ENCODE peak calls at places on chromosomes 6 and 20, in eight cellular contexts. D is PC-9, P is GM23248, R is mammary epithelial cell, B is fibroblast of lung, J is HepG2, L is H9, G is neural progenitor cell. E is an unnamed sample.

GRCh38 chr6:79544939-79545450 is 7.8 kb upstream of the LCA5 start:
- DNase-seq in D (peak; percentile 79), P (peak; percentile 99), J (peak; percentile 16), B (peak; percentile 100), L (peak; percentile 95), G (peak; percentile 86), R (peak; percentile 100), E (peak; percentile 50)

GRCh38 chr6:90978046-90978445 is 391.2 kb upstream of the MAP3K7 start:
- DNase-seq in J (no peak), R (no peak), G (no peak), B (peak; percentile 1), L (no peak), P (no peak), D (no peak), E (no peak)

GRCh38 chr20:9416421-9416820 is 98.0 kb upstream of the LAMP5 start:
- DNase-seq in G (no peak), D (no peak), B (no peak), J (no peak), P (no peak), L (no peak), R (no peak), E (no peak)

GRCh38 chr6:108518714-108519576 is 41.8 kb upstream of the FOXO3 start:
- DNase-seq in B (peak; percentile 12), D (no peak), P (peak; percentile 55), R (peak; percentile 32), G (peak; percentile 52), J (peak; percentile 24), L (peak; percentile 51), E (peak; percentile 75)

GRCh38 chr6:71045296-71045695 is 88.4 kb upstream of the B3GAT2 start:
- DNase-seq in B (no peak), D (no peak), J (no peak), P (no peak), R (no peak), G (no peak), L (no peak), E (no peak)

GRCh38 chr20:24766826-24767622 is 182.0 kb upstream of the CST7 start:
- DNase-seq in G (no peak), J (no peak), D (no peak), P (no peak), R (peak; percentile 39), B (no peak), L (peak; percentile 12), E (no peak)

GRCh38 chr6:18226451-18226850 is 37.9 kb downstream of the DEK start:
- DNase-seq in J (no peak), R (peak; percentile 26), B (peak; percentile 91), D (no peak), L (no peak), G (no peak), P (peak; percentile 76), E (no peak)

GRCh38 chr6:85418059-85418458 is 31.8 kb upstream of the NT5E start:
- DNase-seq in J (no peak), G (no peak), B (peak; percentile 93), L (no peak), D (no peak), R (peak; percentile 36), P (peak; percentile 79), E (no peak)

GRCh38 chr6:53282741-53283140 is 66.0 kb downstream of the ELOVL5 start:
- DNase-seq in G (no peak), L (no peak), R (no peak), D (no peak), P (no peak), J (no peak), B (no peak), E (no peak)

GRCh38 chr6:169701218-169701952 is 444 bp downstream of the WDR27 start:
- DNase-seq in G (no peak), D (no peak), L (no peak), R (no peak), B (no peak), J (no peak), P (no peak), E (peak; percentile 78)

GRCh38 chr6:156699017-156699421 is 78.2 kb upstream of the ARID1B start:
- DNase-seq in R (peak; percentile 94), D (peak; percentile 0), B (peak; percentile 86), G (no peak), J (no peak), P (peak; percentile 82), L (no peak), E (peak; percentile 52)

GRCh38 chr20:54350415-54350814 is 125.0 kb upstream of the DOK5 start:
- DNase-seq in G (no peak), L (no peak), J (no peak), P (peak; percentile 34), D (no peak), R (no peak), B (peak; percentile 50), E (no peak)

GRCh38 chr6:164331026-164331425 is 916.5 kb downstream of the QKI start:
- DNase-seq in G (no peak), J (no peak), L (no peak), B (no peak), P (no peak), R (no peak), D (no peak), E (no peak)

GRCh38 chr20:19433371-19434316 is 221.2 kb downstream of the SLC24A3 start:
- DNase-seq in B (peak; percentile 65), R (no peak), P (peak; percentile 59), D (no peak), L (no peak), G (no peak), J (no peak), E (no peak)

GRCh38 chr20:5691918-5692618 is 58.1 kb upstream of the SHLD1 start:
- DNase-seq in J (peak; percentile 35), D (no peak), B (no peak), P (no peak), G (no peak), R (no peak), L (no peak), E (no peak)

GRCh38 chr20:50242863-50243609 is 52.4 kb downstream of the CEBPB start:
- DNase-seq in B (peak; percentile 80), R (peak; percentile 93), P (no peak), D (peak; percentile 83), G (no peak), L (no peak), J (peak; percentile 93), E (no peak)

GRCh38 chr20:53914091-53914860 is 156.1 kb downstream of the BCAS1 start:
- DNase-seq in B (peak; percentile 80), P (peak; percentile 69), D (no peak), R (no peak), J (no peak), G (no peak), L (no peak), E (no peak)

GRCh38 chr6:37477186-37477585 is 22.5 kb downstream of the CCDC167 start:
- DNase-seq in L (no peak), J (no peak), B (no peak), R (no peak), P (no peak), G (no peak), D (no peak), E (no peak)
- H3K79me2 ChIP-seq in L (no peaks in the 10 kb centered on the region), J (no peaks in the 10 kb centered on the region), B (no peaks in the 10 kb centered on the region), R (no peaks in the 10 kb centered on the region), P (no peaks in the 10 kb centered on the region), G (no peaks in the 10 kb centered on the region), D (no peaks in the 10 kb centered on the region), E (no peaks in the 10 kb centered on the region)

GRCh38 chr6:36028088-36028886 is 679 bp downstream of the MAPK14 start:
- DNase-seq in D (peak; percentile 32), P (peak; percentile 60), G (no peak), B (peak; percentile 23), R (peak; percentile 27), J (peak; percentile 46), L (peak; percentile 37), E (peak; percentile 73)

GRCh38 chr6:36029464-36029863 is 1.9 kb downstream of the MAPK14 start:
- DNase-seq in B (peak; percentile 59), J (peak; percentile 68), R (peak; percentile 57), G (no peak), D (no peak), P (peak; percentile 84), L (no peak), E (peak; percentile 62)

GRCh38 chr6:36027501-36028087 is at the start of gene MAPK14:
- DNase-seq in R (peak; percentile 99), D (peak; percentile 98), J (peak; percentile 100), P (peak; percentile 100), G (peak; percentile 100), B (peak; percentile 98), L (peak; percentile 99), E (peak; percentile 100)

GRCh38 chr6:36025932-36026327 is 1.5 kb upstream of the SLC26A8 start:
- DNase-seq in J (peak; percentile 57), D (no peak), B (peak; percentile 62), G (peak; percentile 15), P (peak; percentile 51), L (no peak), R (no peak), E (no peak)

DNA sequence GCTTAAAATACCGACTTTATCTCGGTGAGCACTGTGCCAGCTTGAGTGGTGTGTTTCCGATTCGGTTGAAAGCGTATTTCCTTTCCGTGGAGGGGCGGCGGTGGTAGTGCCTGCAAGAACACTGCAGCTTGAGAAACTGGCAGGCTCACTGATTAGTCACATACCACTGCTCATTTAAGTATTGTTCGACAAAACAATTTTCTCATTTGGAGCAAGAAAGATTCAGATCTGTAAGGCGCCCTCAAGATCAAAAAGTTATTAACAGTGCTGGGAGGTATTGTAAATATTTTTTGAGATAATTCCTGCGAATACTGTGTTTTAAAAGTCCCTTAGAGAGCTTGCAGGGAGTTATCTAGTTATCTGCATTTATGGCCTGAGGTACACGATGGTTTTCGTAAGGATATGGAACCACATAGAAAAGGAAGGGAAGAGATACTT is 1.3 kb downstream of the MAPK14 start:
- DNase-seq in P (peak; percentile 92), J (peak; percentile 52), L (no peak), D (peak; percentile 50), B (peak; percentile 86), G (peak; percentile 62), R (peak; percentile 75), E (peak; percentile 85)
- H3K27me3 ChIP-seq in P (no peaks in the 10 kb centered on the region), J (no peaks in the 10 kb centered on the region), L (no peaks in the 10 kb centered on the region), D (no peaks in the 10 kb centered on the region), B (no peaks in the 10 kb centered on the region), G (peaks cover 22% of the 10 kb centered on the region), R (no peaks in the 10 kb centered on the region), E (no peaks in the 10 kb centered on the region)

DNA sequence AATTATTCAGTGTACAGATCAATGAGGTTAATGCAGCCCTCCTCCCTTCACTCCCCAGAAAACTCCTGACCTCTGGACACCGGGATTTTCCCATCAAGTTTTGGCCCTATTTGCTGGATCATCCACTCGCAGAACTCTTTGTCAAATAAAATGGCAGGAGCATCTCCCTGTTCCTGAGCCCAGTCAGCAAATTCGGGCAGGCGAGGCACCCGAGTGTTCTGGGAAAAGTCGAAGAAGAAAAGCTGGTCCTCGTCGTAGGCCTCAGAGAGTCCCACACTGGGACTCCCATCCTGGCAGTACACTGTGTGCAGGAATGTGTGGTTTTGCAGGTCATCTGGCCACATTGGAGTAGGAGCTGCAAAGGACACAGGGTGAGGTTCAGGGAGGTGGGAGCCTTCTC is 2.4 kb downstream of the HLA-DMA start:
- DNase-seq in P (no peak), R (no peak), B (no peak), L (no peak), D (no peak), G (no peak), J (no peak), E (peak; percentile 39)
- H3K4me2 ChIP-seq in P (no peak overlapping the region), R (no peak overlapping the region), B (no peak overlapping the region), L (no peak overlapping the region), D (no peak overlapping the region), G (no peak overlapping the region), J (no peak overlapping the region), E (peak overlapping the region; percentile 93)

DNA sequence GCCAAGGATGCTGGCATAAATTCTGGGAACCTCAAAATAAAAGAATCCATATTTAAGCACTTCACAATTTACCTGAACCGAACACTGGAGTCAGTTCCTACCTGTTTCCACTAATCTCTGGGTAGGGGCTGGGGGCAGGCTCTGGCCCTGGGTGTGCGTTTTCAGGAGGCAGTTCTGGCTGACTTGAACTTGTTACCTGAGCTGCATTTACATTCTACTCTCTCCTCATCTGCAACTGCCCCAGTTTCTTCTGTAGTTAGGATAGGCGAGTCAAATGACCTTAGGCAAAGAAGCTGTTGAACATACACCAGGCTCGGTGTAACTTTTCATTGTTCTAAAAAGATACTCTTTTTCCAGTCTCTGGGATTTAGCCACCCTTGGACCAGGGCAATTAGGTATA is 13.2 kb downstream of the CARMIL1 start:
- DNase-seq in P (no peak), G (no peak), R (peak; percentile 25), L (no peak), D (no peak), B (no peak), J (no peak), E (no peak)
- H3K79me2 ChIP-seq in P (no peaks in the 10 kb centered on the region), G (peaks cover 24% of the 10 kb centered on the region), R (peaks cover 94% of the 10 kb centered on the region), L (no peaks in the 10 kb centered on the region), D (peaks cover 41% of the 10 kb centered on the region), B (peaks cover 2% of the 10 kb centered on the region), J (no peaks in the 10 kb centered on the region), E (no peaks in the 10 kb centered on the region)